ENCODE peak calls at places on chromosomes 4 and X, in six cellular contexts. C is body of pancreas, U is astrocyte, O is kidney, P is tibial artery, J is lower lobe of right lung. Y is an unnamed sample.

GRCh38 chr4:158770671-158771070 is 1.8 kb downstream of the FNIP2 start:
- DNase-seq in J (no peak), P (no peak), O (no peak), U (no peak), C (no peak), Y (no peak)

GRCh38 chr4:48629458-48629857 is 139.4 kb downstream of the ZAR1 start:
- DNase-seq in J (no peak), U (no peak), O (no peak), P (no peak), C (no peak), Y (no peak)

GRCh38 chr4:5424901-5425300 is 283.5 kb downstream of the EVC2 start:
- DNase-seq in O (no peak), J (no peak), C (no peak), P (no peak), U (no peak), Y (no peak)

GRCh38 chr4:57109847-57110634 is at the start of gene IGFBP7:
- DNase-seq in O (peak), U (no peak), P (peak), J (peak), C (peak), Y (no peak)

GRCh38 chr4:76614589-76614988 is 179.6 kb downstream of the SHROOM3 start:
- DNase-seq in J (no peak), O (no peak), C (no peak), U (peak), P (no peak), Y (no peak)

GRCh38 chr4:33551244-33551643 is 2693.1 kb downstream of the ARAP2 start:
- DNase-seq in C (no peak), J (no peak), U (no peak), O (no peak), P (no peak), Y (no peak)

GRCh38 chrX:123731258-123731986 is 1.4 kb downstream of the THOC2 start:
- DNase-seq in O (no peak), U (peak), P (no peak), C (no peak), J (peak), Y (no peak)

GRCh38 chrX:154607370-154607769 is 11.7 kb downstream of the CTAG1B start:
- DNase-seq in J (no peak), P (no peak), O (no peak), U (no peak), C (no peak), Y (no peak)

GRCh38 chr4:108370291-108370690 is 201.6 kb upstream of the LEF1 start:
- DNase-seq in U (no peak), C (no peak), P (no peak), O (no peak), J (no peak), Y (no peak)

GRCh38 chr4:95087657-95088455 is 330.1 kb downstream of the BMPR1B start:
- DNase-seq in O (no peak), J (no peak), U (peak), C (no peak), P (no peak), Y (no peak)

GRCh38 chrX:76148011-76148665 is 24.7 kb upstream of the PBDC1 start:
- DNase-seq in C (no peak), O (no peak), P (no peak), J (no peak), U (peak), Y (no peak)

GRCh38 chr4:63233679-63234078 is 1175.6 kb downstream of the TECRL start:
- DNase-seq in U (no peak), C (no peak), O (no peak), P (no peak), J (no peak), Y (no peak)

GRCh38 chr4:146795721-146796120 is 149.9 kb downstream of the TTC29 start:
- DNase-seq in U (no peak), C (no peak), P (no peak), O (no peak), J (no peak), Y (no peak)

GRCh38 chr4:147909225-147909624 is 177.3 kb downstream of the ARHGAP10 start:
- DNase-seq in C (no peak), J (no peak), O (no peak), P (no peak), U (no peak), Y (no peak)

GRCh38 chr4:88353324-88353723 is 25.3 kb upstream of the HERC6 start:
- DNase-seq in U (no peak), C (no peak), O (no peak), J (no peak), P (no peak), Y (no peak)

GRCh38 chrX:49856819-49857218 is 22.5 kb upstream of the USP27X start:
- DNase-seq in U (no peak), O (no peak), P (no peak), C (no peak), J (no peak), Y (no peak)

GRCh38 chr4:174864031-174864430 is 35.0 kb upstream of the GLRA3 start:
- DNase-seq in C (no peak), U (no peak), J (no peak), O (no peak), P (no peak), Y (no peak)

DNA sequence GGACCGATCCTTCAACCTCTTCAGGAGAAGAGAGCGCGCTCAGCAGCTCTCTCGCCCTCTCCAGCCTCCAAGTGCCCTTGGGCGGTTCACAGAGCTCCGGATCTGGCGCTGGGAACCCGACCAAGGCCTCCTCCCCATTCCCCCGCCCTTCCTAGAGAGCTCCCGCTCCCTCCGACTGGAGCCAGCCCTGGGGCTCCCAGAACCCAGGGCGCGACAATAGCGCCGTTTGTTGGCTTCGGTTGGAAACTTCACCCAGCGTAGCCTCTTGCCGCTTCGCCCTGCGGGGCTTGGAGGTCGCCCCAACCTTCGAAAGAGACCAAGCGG is 3.1 kb upstream of the SOX3 start:
- DNase-seq in C (no peak), U (no peak), J (peak), O (no peak), P (no peak), Y (no peak)
- TF ChIP-seq CTCF in C (no peak), U (peak), J (no peak), O (no peak), P (no peak), Y (peak)

DNA sequence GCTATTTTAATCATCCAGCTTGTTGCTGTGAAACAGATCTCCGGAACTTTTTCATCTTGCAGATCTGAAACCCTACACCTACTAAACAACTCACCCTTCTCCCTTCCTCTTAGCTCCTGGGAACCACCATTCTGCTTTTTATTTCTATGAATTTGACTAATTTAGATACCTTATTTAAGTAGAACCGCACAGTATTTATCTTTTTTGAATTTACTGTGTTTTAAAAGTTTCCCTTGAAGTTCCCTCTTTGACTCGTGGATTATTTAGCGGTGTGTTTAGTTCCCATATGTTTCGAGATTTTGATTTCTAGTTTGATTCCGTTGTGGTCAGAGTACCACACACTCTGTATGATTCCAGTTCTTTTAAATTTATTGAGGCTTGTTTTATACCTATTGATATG is 44.6 kb downstream of the EIF2S3 start:
- DNase-seq in J (no peak), C (no peak), U (no peak), O (no peak), P (no peak), Y (no peak)
- H3K4me3 ChIP-seq in J (no peak), C (no peak), U (no peak), O (no peak), P (no peak), Y (no peak)

GRCh38 chr4:4421356-4421755 is 34.5 kb downstream of the NSG1 start:
- DNase-seq in U (no peak), C (no peak), P (no peak), J (no peak), O (no peak), Y (no peak)
- H3K27ac ChIP-seq in U (no peak), C (no peak), P (no peak), J (no peak), O (no peak), Y (no peak)

GRCh38 chr4:107037188-107037587 is 1.1 kb upstream of the DKK2 start:
- DNase-seq in J (peak), U (peak), O (peak), C (peak), P (peak), Y (peak)
- TF ChIP-seq CTCF in J (peak), U (peak), O (no peak), C (peak), P (peak), Y (peak)

GRCh38 chr4:167176723-167177367 is 57.4 kb downstream of the SPOCK3 start:
- DNase-seq in C (peak), O (no peak), P (no peak), J (no peak), U (no peak), Y (no peak)
- H3K4me3 ChIP-seq in C (no peak), O (no peak), P (no peak), J (no peak), U (no peak), Y (no peak)

DNA sequence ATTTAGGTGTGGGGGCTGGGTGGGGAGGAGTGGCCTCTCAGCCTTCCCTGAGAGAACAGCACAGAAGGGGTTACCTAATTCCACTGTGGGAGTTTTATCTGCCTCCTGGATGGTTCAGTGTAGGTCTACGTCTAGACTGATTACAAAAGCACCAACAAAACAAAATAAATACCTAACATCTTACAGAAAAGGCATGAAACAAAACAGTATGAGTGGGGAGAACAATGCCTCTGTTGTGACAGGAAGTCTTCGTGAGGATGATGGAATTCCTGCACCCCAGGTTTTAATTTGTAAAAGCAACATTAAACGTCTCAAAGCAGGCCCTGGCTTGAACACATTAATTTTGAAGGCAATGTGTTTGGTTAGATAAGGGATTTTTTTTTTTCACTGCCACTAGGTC is 112.1 kb upstream of the GPC4 start:
- DNase-seq in O (no peak), C (no peak), J (no peak), U (peak), P (no peak), Y (no peak)
- H3K27ac ChIP-seq in O (no peak), C (no peak), J (no peak), U (no peak), P (no peak), Y (no peak)

DNA sequence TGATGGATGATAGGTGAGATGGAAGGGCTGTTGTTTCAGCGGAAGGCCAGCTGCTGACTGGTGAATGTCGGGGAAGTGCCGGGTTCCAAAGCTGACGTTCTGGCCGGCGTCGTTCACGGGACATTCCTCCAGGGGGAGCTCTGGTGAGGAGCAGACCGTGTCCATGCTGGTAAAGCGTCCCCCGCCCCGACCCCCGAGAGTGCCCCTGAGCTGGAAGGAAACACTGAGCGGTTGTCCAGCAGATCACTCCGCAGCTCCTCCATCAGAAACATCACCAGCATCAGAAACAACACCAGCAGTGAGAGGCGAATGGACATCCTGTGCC is 18.6 kb upstream of the ADRA2C start:
- DNase-seq in C (no peak), U (no peak), J (no peak), O (no peak), P (no peak), Y (no peak)
- TF ChIP-seq CTCF in C (peak), U (peak), J (peak), O (no peak), P (peak), Y (no peak)

DNA sequence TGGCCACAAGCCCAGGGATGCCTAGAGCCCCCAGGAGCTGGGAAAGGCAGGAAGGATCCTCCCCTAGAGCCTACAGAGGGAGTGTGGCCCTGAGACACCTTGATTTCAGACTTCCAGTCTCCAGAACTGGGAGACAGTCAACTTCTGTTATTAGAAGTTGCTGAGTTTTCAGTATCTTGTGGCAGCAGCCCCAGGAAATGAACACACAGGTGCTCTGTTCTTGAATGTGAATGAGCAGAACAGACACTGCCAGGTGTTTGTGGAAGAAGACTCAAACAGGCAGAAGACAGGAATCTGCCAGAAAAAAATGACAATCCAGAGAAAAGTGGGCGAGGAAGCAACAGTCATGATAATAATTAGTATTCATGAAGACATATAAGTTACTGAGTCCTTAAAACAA is 64.5 kb upstream of the STS start:
- DNase-seq in O (no peak), C (no peak), P (no peak), U (no peak), J (no peak), Y (no peak)
- H3K4me3 ChIP-seq in O (no peak), C (no peak), P (no peak), U (no peak), J (no peak), Y (no peak)